ENCODE peak calls at places on chromosomes 3 and 15, in six cellular contexts. Q is stimulated activated CD4-positive, alpha-beta T cell treated with anti-CD3 and anti-CD28 coated beads, TNF-alpha, amount 100 ng/mL, for 48 hours; O is effector memory CD8-positive, alpha-beta T cell; T is EL; X is HFF-Myc; Y is CD4-positive, alpha-beta T cell. N is an unnamed sample.
A peak's percentile ranks its signal among the peaks of the same experiment; 100 is the strongest.

GRCh38 chr3:183298708-183299153 is 45.7 kb downstream of the B3GNT5 start:
- DNase-seq in X (peak; percentile 62), Y (no peak), Q (no peak), O (no peak), T (peak; percentile 91), N (no peak)

GRCh38 chr15:36432162-36432561 is 147.3 kb upstream of the CDIN1 start:
- DNase-seq in Y (no peak), X (peak; percentile 51), T (peak; percentile 73), Q (no peak), O (no peak), N (no peak)

GRCh38 chr3:51711352-51712019 is 4.6 kb downstream of the GRM2 start:
- DNase-seq in Q (no peak), T (no peak), O (no peak), X (no peak), Y (no peak), N (no peak)

GRCh38 chr3:131081224-131081623 is 54.5 kb downstream of the NEK11 start:
- DNase-seq in X (no peak), T (no peak), Y (no peak), O (no peak), Q (no peak), N (no peak)

GRCh38 chr3:148042663-148043445 is 633.7 kb downstream of the ZIC1 start:
- DNase-seq in X (no peak), O (no peak), Y (no peak), Q (no peak), T (peak; percentile 78), N (no peak)

GRCh38 chr3:115692887-115693524 is 69.7 kb downstream of the GAP43 start:
- DNase-seq in T (peak; percentile 76), X (peak; percentile 70), Q (peak; percentile 47), O (peak; percentile 57), Y (peak; percentile 55), N (peak; percentile 68)

GRCh38 chr3:186151077-186151971 is 42.4 kb upstream of the ETV5 start:
- DNase-seq in Q (no peak), T (no peak), X (no peak), O (no peak), Y (no peak), N (peak; percentile 20)

GRCh38 chr15:32970847-32971246 is 223.7 kb downstream of the FMN1 start:
- DNase-seq in X (no peak), O (no peak), Y (no peak), T (no peak), Q (no peak), N (no peak)

GRCh38 chr15:89785064-89785770 is 9.1 kb downstream of the MESP2 start:
- DNase-seq in Q (no peak), X (no peak), O (no peak), T (no peak), Y (no peak), N (no peak)

GRCh38 chr3:139629033-139629432 is 48.7 kb downstream of the NMNAT3 start:
- DNase-seq in O (no peak), Y (no peak), T (peak; percentile 23), Q (peak; percentile 0), X (no peak), N (no peak)

GRCh38 chr3:11283126-11283478 is 10.9 kb downstream of the ATG7 start:
- DNase-seq in X (no peak), Q (no peak), Y (no peak), T (no peak), O (no peak), N (no peak)

GRCh38 chr3:12659316-12660015 is 4.5 kb downstream of the RAF1 start:
- DNase-seq in Y (no peak), Q (no peak), X (no peak), O (no peak), T (peak; percentile 41), N (no peak)

GRCh38 chr3:135041586-135041985 is 246.5 kb downstream of the EPHB1 start:
- DNase-seq in Y (no peak), O (no peak), T (no peak), X (no peak), Q (no peak), N (no peak)

GRCh38 chr15:94293411-94294402 is 62.3 kb downstream of the MCTP2 start:
- DNase-seq in Y (no peak), T (no peak), Q (no peak), X (no peak), O (no peak), N (no peak)

GRCh38 chr3:38645601-38646000 is 3.9 kb downstream of the SCN5A start:
- DNase-seq in O (no peak), X (no peak), Y (no peak), T (no peak), Q (no peak), N (peak; percentile 10)

GRCh38 chr15:70432924-70433500 is 330.3 kb downstream of the UACA start:
- DNase-seq in X (no peak), Q (no peak), O (no peak), Y (no peak), T (no peak), N (no peak)

GRCh38 chr3:46835486-46835885 is 27.8 kb downstream of the MYL3 start:
- DNase-seq in O (no peak), X (no peak), T (no peak), Q (no peak), Y (no peak), N (no peak)

GRCh38 chr15:63156708-63157065 is 590 bp downstream of the RPS27L start:
- DNase-seq in X (no peak), Y (no peak), T (peak; percentile 45), Q (no peak), O (no peak), N (peak; percentile 29)

GRCh38 chr15:85865070-85865684 is 70.5 kb upstream of the KLHL25 start:
- DNase-seq in Q (no peak), Y (no peak), T (peak; percentile 34), X (peak; percentile 14), O (no peak), N (no peak)

GRCh38 chr3:18351069-18351628 is 74.0 kb downstream of the SATB1 start:
- DNase-seq in O (no peak), Y (no peak), X (no peak), Q (no peak), T (no peak), N (no peak)

GRCh38 chr15:70465812-70466211 is 297.5 kb downstream of the UACA start:
- DNase-seq in Q (no peak), Y (no peak), O (no peak), X (no peak), T (no peak), N (no peak)

GRCh38 chr3:127688416-127689265 is 15.9 kb downstream of the ABTB1 start:
- DNase-seq in Q (no peak), T (peak; percentile 47), X (no peak), Y (peak; percentile 16), O (no peak), N (no peak)

GRCh38 chr15:62999923-63000484 is 42.5 kb upstream of the TPM1 start:
- DNase-seq in O (no peak), T (no peak), Y (no peak), Q (no peak), X (no peak), N (no peak)

GRCh38 chr15:69459063-69459462 is 6.4 kb downstream of the RPLP1 start:
- DNase-seq in X (no peak), Q (no peak), O (no peak), Y (no peak), T (no peak), N (no peak)

GRCh38 chr15:86231864-86232801 is 152.5 kb downstream of the AGBL1 start:
- DNase-seq in O (peak; percentile 8), Q (no peak), X (no peak), T (no peak), Y (peak; percentile 34), N (no peak)

GRCh38 chr3:105774444-105775180 is 94.2 kb downstream of the CBLB start:
- DNase-seq in Q (no peak), O (no peak), T (no peak), Y (no peak), X (no peak), N (no peak)

GRCh38 chr3:71493372-71493771 is 90.2 kb downstream of the FOXP1 start:
- DNase-seq in T (no peak), X (no peak), Q (no peak), O (peak; percentile 34), Y (no peak), N (no peak)

GRCh38 chr15:28002136-28002861 is 96.8 kb downstream of the OCA2 start:
- DNase-seq in Y (no peak), X (no peak), T (no peak), O (no peak), Q (no peak), N (no peak)

GRCh38 chr3:64518950-64519349 is 168.8 kb downstream of the ADAMTS9 start:
- DNase-seq in O (no peak), T (no peak), Y (no peak), X (no peak), Q (no peak), N (no peak)

GRCh38 chr15:58114812-58115211 is 23.4 kb upstream of the AQP9 start:
- DNase-seq in Y (no peak), T (no peak), X (no peak), Q (no peak), O (no peak), N (no peak)

GRCh38 chr15:68402432-68403160 is 29.4 kb downstream of the ITGA11 start:
- DNase-seq in Y (no peak), T (no peak), Q (no peak), X (no peak), O (no peak), N (no peak)

GRCh38 chr3:53150247-53151085 is 10.5 kb upstream of the PRKCD start:
- DNase-seq in Y (no peak), O (no peak), T (peak; percentile 59), Q (no peak), X (no peak), N (peak; percentile 1)

GRCh38 chr3:63519426-63519825 is 133.0 kb upstream of the SNTN start:
- DNase-seq in T (peak; percentile 22), O (no peak), Y (no peak), Q (no peak), X (no peak), N (no peak)

GRCh38 chr15:65336767-65337435 is 32.4 kb downstream of the RNU5B-1 start:
- DNase-seq in Q (no peak), T (no peak), Y (no peak), O (no peak), X (no peak), N (peak; percentile 38)

GRCh38 chr3:20104167-20104661 is 64.0 kb downstream of the KAT2B start:
- DNase-seq in X (no peak), O (peak; percentile 35), T (no peak), Y (no peak), Q (no peak), N (no peak)

GRCh38 chr15:77346637-77347036 is 73.3 kb downstream of the PEAK1 start:
- DNase-seq in Q (no peak), Y (no peak), O (no peak), X (no peak), T (no peak), N (no peak)

GRCh38 chr3:182621435-182622240 is 171.7 kb upstream of the ATP11B start:
- DNase-seq in Q (no peak), O (no peak), T (no peak), X (no peak), Y (no peak), N (no peak)

GRCh38 chr3:58035512-58035867 is 27.3 kb downstream of the FLNB start:
- DNase-seq in O (no peak), X (no peak), T (peak; percentile 15), Q (no peak), Y (no peak), N (no peak)